ENCODE peak calls at places on chromosomes 5 and 9, in ten cellular contexts. M is ascending aorta, E is kidney epithelial cell, Z is psoas muscle, V is OCI-LY7, N is WTC11, O is GM23338, X is lower lobe of right lung, H is endothelial cell, C is astrocyte. I is an unnamed sample.

GRCh38 chr5:1179383-1179715 is 22.0 kb upstream of the SLC6A19 start:
- DNase-seq in C (no peak), E (no peak), X (no peak), Z (no peak), H (no peak), V (no peak), M (no peak), N (no peak), O (no peak), I (no peak)

GRCh38 chr5:21774791-21775190 is 1078.4 kb downstream of the CDH12 start:
- DNase-seq in X (no peak), O (no peak), V (no peak), M (no peak), Z (no peak), N (no peak), H (no peak), C (peak), E (peak), I (no peak)

GRCh38 chr5:59275537-59276276 is 617.8 kb downstream of the PDE4D start:
- DNase-seq in M (no peak), N (peak), O (peak), X (no peak), C (peak), V (no peak), Z (no peak), E (peak), H (peak), I (peak)

GRCh38 chr5:39130716-39131115 is 56.5 kb upstream of the RICTOR start:
- DNase-seq in C (no peak), H (no peak), V (no peak), X (no peak), E (no peak), Z (no peak), O (no peak), N (no peak), M (no peak), I (no peak)

GRCh38 chr9:21060919-21061561 is 16.7 kb downstream of the IFNB1 start:
- DNase-seq in C (peak), O (peak), H (no peak), N (no peak), V (no peak), M (no peak), X (no peak), E (no peak), Z (no peak), I (no peak)

GRCh38 chr5:173672891-173673290 is 56.4 kb upstream of the BOD1 start:
- DNase-seq in X (no peak), O (no peak), H (no peak), M (peak), Z (no peak), V (peak), C (no peak), E (no peak), N (no peak), I (no peak)

GRCh38 chr5:92641031-92641962 is 939.7 kb downstream of the NR2F1-AS1 start:
- DNase-seq in N (no peak), V (no peak), O (no peak), H (no peak), M (no peak), X (no peak), E (peak), C (peak), Z (no peak), I (no peak)

GRCh38 chr5:162529886-162530285 is 462.3 kb downstream of the GABRG2 start:
- DNase-seq in H (no peak), E (no peak), C (no peak), Z (no peak), M (no peak), O (no peak), N (no peak), X (no peak), V (no peak), I (no peak)

GRCh38 chr9:135255033-135255842 is 167.8 kb downstream of the OLFM1 start:
- DNase-seq in M (no peak), N (peak), E (no peak), O (no peak), V (no peak), C (no peak), H (no peak), X (peak), Z (peak), I (no peak)

GRCh38 chr5:150645070-150645700 is 4.7 kb downstream of the SYNPO start:
- DNase-seq in Z (peak), O (no peak), V (no peak), C (peak), H (no peak), E (peak), N (no peak), M (peak), X (no peak), I (no peak)

GRCh38 chr5:149282966-149283332 is 11.3 kb downstream of the AFAP1L1 start:
- DNase-seq in O (no peak), V (no peak), N (no peak), E (no peak), X (no peak), M (no peak), H (no peak), C (no peak), Z (no peak), I (no peak)

GRCh38 chr9:77386187-77386586 is 208.9 kb downstream of the VPS13A start:
- DNase-seq in E (no peak), M (no peak), Z (no peak), X (no peak), V (no peak), O (no peak), C (peak), N (no peak), H (no peak), I (no peak)

GRCh38 chr5:68961762-68962161 is 132.1 kb upstream of the SLC30A5 start:
- DNase-seq in Z (no peak), V (no peak), N (no peak), C (no peak), H (no peak), M (no peak), O (no peak), X (no peak), E (no peak), I (no peak)

GRCh38 chr9:27487927-27488326 is 36.2 kb upstream of the IFNK start:
- DNase-seq in X (no peak), C (no peak), O (no peak), M (no peak), N (no peak), Z (no peak), V (no peak), H (no peak), E (no peak), I (no peak)

GRCh38 chr5:31280210-31280609 is 86.7 kb downstream of the CDH6 start:
- DNase-seq in C (peak), V (no peak), H (no peak), O (no peak), Z (no peak), M (no peak), N (no peak), X (no peak), E (no peak), I (no peak)

GRCh38 chr9:95177617-95178016 is 139.9 kb downstream of the FANCC start:
- DNase-seq in E (no peak), O (no peak), N (no peak), M (no peak), Z (no peak), H (no peak), V (no peak), X (no peak), C (no peak), I (no peak)

GRCh38 chr5:150180241-150181027 is 9.4 kb upstream of the SLC6A7 start:
- DNase-seq in Z (peak), M (peak), N (no peak), C (no peak), V (no peak), O (no peak), H (no peak), X (no peak), E (no peak), I (no peak)

GRCh38 chr5:3385874-3386536 is 209.6 kb upstream of the IRX1 start:
- DNase-seq in O (no peak), E (no peak), Z (no peak), V (no peak), H (no peak), N (no peak), M (no peak), C (no peak), X (no peak), I (no peak)

GRCh38 chr9:131961496-131961880 is 118.2 kb downstream of the MED27 start:
- DNase-seq in E (no peak), M (no peak), Z (no peak), V (no peak), N (no peak), X (no peak), O (no peak), C (no peak), H (no peak), I (no peak)

GRCh38 chr5:43007246-43007910 is 32.7 kb downstream of the ANXA2R start:
- DNase-seq in N (peak), M (peak), V (peak), X (peak), O (peak), C (peak), H (peak), Z (peak), E (no peak), I (peak)

GRCh38 chr5:170774831-170775230 is 8.7 kb upstream of the GABRP start:
- DNase-seq in H (no peak), E (no peak), O (peak), N (no peak), M (no peak), C (no peak), Z (no peak), X (no peak), V (no peak), I (no peak)

GRCh38 chr9:35108946-35109575 is 6.1 kb upstream of the STOML2 start:
- DNase-seq in O (no peak), H (no peak), Z (no peak), V (no peak), C (no peak), M (peak), E (no peak), N (no peak), X (no peak), I (no peak)

GRCh38 chr9:20414150-20414549 is 208.1 kb downstream of the MLLT3 start:
- DNase-seq in Z (no peak), E (no peak), V (no peak), N (no peak), M (no peak), C (no peak), O (no peak), H (no peak), X (no peak), I (no peak)

GRCh38 chr5:68709229-68709628 is 384.6 kb upstream of the SLC30A5 start:
- DNase-seq in H (no peak), M (no peak), N (no peak), E (no peak), Z (peak), V (no peak), C (no peak), X (no peak), O (no peak), I (no peak)

GRCh38 chr9:90842984-90843383 is 41.4 kb downstream of the SYK start:
- DNase-seq in E (no peak), X (no peak), N (no peak), C (no peak), V (no peak), M (no peak), H (no peak), Z (no peak), O (no peak), I (no peak)

DNA sequence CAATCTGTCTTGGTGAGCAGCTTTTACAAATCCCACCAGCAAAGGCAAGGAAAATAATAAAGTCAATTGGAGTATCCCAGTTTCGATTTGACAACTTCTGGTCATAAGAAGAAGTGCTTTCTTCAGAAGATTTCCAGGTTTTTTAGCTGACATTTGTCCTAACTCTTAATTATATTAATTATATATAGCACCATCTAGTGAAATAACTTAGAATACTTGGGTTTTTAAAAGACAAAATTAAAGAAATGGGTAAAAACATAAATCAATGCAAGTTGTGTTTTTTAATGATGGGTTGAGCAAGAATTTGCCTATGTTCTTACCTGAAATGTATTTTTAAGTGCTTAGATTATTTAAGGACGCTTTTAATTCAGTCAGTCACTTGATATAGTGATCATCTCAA is 421.8 kb downstream of the ACTL7B start:
- DNase-seq in C (no peak), N (no peak), V (no peak), H (no peak), E (no peak), X (no peak), M (no peak), Z (no peak), O (no peak), I (no peak)
- TF ChIP-seq CTCF in C (no peak), N (no peak), V (peak), H (no peak), E (no peak), X (no peak), M (no peak), Z (peak), O (no peak), I (no peak)

DNA sequence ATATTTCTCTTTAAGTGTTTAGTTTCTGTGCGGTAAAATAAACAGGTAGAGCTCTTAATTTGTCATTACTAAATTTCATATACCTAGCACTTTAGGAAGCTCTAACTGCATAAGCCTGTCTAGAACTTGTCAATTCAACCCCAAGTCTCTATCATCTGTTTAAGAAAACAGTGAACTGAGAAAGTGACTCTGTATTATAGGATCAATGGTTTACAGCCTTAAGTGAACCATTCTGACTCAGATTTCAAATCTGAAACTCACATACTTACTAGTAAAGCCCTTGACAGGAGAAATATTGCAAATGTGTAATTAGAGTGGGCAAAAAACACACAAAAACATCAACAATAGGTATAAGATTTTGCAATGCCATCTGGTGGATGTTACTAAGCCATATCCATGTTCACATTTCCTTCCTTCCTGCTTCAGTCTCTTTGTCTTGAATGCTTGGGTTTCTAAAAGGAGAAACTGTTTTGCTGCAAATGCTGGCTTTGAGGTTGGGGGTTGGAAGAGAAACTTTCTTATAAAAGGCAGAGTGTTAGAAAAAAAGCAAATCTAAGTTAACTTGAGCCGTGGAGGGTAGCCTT is 101.8 kb downstream of the DOCK8 start:
- DNase-seq in V (peak), C (no peak), H (no peak), N (no peak), E (no peak), X (no peak), Z (no peak), O (no peak), M (no peak), I (no peak)
- TF ChIP-seq CTCF in V (peak), C (no peak), H (no peak), N (no peak), E (no peak), X (no peak), Z (no peak), O (no peak), M (no peak), I (no peak)

DNA sequence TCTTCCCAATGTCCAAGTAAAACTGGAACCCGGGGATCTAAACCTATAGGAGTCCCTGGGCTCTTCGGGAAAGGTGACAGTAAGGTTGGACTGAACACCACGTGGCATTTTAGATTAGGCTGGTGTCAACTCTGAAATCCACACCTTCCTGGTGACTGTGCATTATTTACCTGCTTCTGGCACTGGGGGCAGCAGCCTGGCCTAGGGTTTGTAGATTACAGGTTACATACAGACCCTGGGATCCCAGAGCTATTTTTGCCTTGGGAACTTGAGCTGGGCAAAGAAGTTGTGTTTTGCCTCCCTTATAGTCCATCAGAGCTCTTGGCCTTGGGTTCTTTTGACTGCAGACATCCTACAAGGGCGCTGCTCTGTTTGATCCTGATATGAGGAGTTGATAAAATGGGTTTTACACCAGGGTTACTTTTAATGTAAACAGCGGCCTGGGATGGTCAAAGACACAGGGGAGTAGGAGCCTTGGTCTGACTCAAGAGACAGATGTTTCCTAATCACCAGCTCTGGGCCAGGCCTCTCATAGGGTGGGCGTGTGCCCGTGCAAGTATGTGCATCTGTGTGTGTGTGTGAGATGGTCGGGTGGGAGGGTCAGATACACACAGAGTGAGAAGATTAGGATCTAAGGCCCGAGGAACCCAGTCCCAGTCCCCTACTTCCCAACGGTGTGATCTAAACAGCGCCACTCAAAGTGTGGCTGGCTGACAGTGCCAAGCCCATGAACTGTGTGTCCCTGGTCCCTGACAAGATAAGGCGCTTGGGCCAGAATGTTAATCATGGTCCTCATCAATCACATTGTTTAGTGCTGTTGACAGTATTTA is 173.4 kb downstream of the DAB2IP start:
- DNase-seq in M (no peak), Z (no peak), N (no peak), H (no peak), V (peak), O (peak), E (no peak), X (no peak), C (no peak), I (no peak)
- TF ChIP-seq CTCF in M (no peak), Z (no peak), N (no peak), H (no peak), V (peak), O (peak), E (no peak), X (no peak), C (no peak), I (no peak)

GRCh38 chr5:64680289-64680688 is 10.0 kb upstream of the SHISAL2B start:
- DNase-seq in X (no peak), H (peak), M (no peak), Z (no peak), E (no peak), O (peak), N (peak), C (no peak), V (no peak), I (no peak)
- TF ChIP-seq CTCF in X (no peak), H (no peak), M (no peak), Z (no peak), E (peak), O (peak), N (peak), C (no peak), V (peak), I (no peak)

DNA sequence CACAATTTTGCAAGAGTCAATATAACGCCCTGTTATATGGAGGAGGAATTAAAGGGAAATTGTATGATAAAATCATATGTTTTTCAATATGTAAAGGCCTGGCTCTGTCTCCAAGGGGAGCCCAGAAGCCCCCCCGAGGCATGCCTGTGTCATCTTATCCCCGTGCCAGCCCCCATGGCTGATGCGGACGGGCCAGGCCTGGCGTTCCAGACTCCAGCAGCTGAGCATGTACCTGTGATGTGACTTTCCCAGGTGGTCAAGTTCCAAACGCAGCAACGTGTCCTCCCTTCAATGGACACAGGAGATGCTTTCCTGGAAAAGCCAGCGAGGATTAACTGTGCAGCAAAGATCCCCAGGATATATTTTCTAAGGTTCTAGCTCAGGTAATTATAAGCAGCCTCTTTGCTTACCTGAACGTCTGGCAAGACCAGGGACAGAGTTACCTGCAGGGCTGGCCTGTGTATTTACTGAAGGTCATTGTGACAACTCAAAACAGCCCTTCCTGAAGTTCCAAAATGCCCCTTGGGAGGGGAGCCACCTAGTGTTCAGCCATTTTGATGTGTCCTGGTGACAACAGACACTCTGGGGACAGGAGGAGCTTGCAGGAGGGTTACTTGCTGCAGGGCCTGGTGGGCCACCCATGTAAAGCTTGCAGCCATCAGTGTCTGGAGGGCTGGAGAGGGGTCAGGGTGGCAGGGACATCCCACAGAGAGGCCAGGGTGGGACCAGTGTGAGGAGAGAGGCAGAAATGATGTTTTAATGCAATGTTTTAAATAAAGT is 53.3 kb upstream of the RNU6ATAC start:
- DNase-seq in N (no peak), H (no peak), M (no peak), E (no peak), V (peak), Z (peak), O (peak), C (no peak), X (no peak), I (no peak)
- TF ChIP-seq CTCF in N (no peak), H (no peak), M (no peak), E (no peak), V (peak), Z (peak), O (peak), C (no peak), X (peak), I (no peak)